ENCODE peak calls at places on chromosomes 6 and 20, in four cellular contexts. N, H, Y and W are unnamed samples.

GRCh38 chr6:46573140-46573539 is 79.5 kb downstream of the CYP39A1 start:
- DNase-seq in N (no peak), H (no peak), Y (no peak), W (no peak)

GRCh38 chr6:147779624-147780023 is 271.1 kb downstream of the SAMD5 start:
- DNase-seq in N (no peak), H (no peak), Y (no peak), W (no peak)

GRCh38 chr6:107153061-107153460 is 37.7 kb upstream of the BEND3 start:
- DNase-seq in N (no peak), H (no peak), Y (no peak), W (no peak)

GRCh38 chr20:33531047-33531877 is 41.4 kb downstream of the CBFA2T2 start:
- DNase-seq in N (no peak), H (no peak), Y (no peak), W (no peak)

GRCh38 chr6:43308101-43308989 is at the start of gene CRIP3:
- DNase-seq in N (peak), H (peak), Y (no peak), W (peak)

GRCh38 chr6:138504764-138505689 is 5.7 kb upstream of the NHSL1 start:
- DNase-seq in N (no peak), H (no peak), Y (no peak), W (no peak)

GRCh38 chr20:33843854-33844253 is 32.7 kb downstream of the CHMP4B start:
- DNase-seq in N (no peak), H (no peak), Y (no peak), W (peak)

GRCh38 chr20:44215125-44215524 is 4.6 kb upstream of the OSER1 start:
- DNase-seq in N (peak), H (peak), Y (peak), W (peak)

GRCh38 chr20:60037120-60037499 is 78.9 kb downstream of the CDH26 start:
- DNase-seq in N (peak), H (no peak), Y (no peak), W (no peak)

GRCh38 chr6:42250509-42250908 is 32.8 kb upstream of the MRPS10 start:
- DNase-seq in N (no peak), H (no peak), Y (no peak), W (no peak)

GRCh38 chr6:96611342-96611964 is 48.5 kb downstream of the FHL5 start:
- DNase-seq in N (no peak), H (no peak), Y (no peak), W (peak)

GRCh38 chr6:116047173-116047933 is 13.3 kb downstream of the FRK start:
- DNase-seq in N (no peak), H (no peak), Y (no peak), W (no peak)

GRCh38 chr6:67361264-67361663 is 1273.8 kb upstream of the ADGRB3 start:
- DNase-seq in N (no peak), H (no peak), Y (no peak), W (no peak)

GRCh38 chr20:38434310-38434741 is 802 bp downstream of the SNHG17 start:
- DNase-seq in N (no peak), H (peak), Y (no peak), W (no peak)

GRCh38 chr6:72140795-72141194 is 254.4 kb downstream of the RIMS1 start:
- DNase-seq in N (no peak), H (no peak), Y (no peak), W (no peak)

GRCh38 chr20:59811681-59812171 is 121.7 kb downstream of the SYCP2 start:
- DNase-seq in N (peak), H (peak), Y (no peak), W (no peak)

GRCh38 chr6:88899569-88900316 is 63.7 kb downstream of the RNGTT start:
- DNase-seq in N (no peak), H (no peak), Y (no peak), W (no peak)
- TF ChIP-seq CTCF in N (peak), H (no peak), Y (peak), W (no peak)

GRCh38 chr6:154341876-154342275 is 14.7 kb downstream of the IPCEF1 start:
- DNase-seq in N (no peak), H (no peak), Y (no peak), W (no peak)

GRCh38 chr6:154345811-154346210 is 10.8 kb downstream of the IPCEF1 start:
- DNase-seq in N (no peak), H (no peak), Y (no peak), W (no peak)

GRCh38 chr6:154347981-154348380 is 8.6 kb downstream of the IPCEF1 start:
- DNase-seq in N (no peak), H (no peak), Y (no peak), W (no peak)

GRCh38 chr6:154341326-154341725 is 15.3 kb downstream of the IPCEF1 start:
- DNase-seq in N (no peak), H (no peak), Y (no peak), W (no peak)

GRCh38 chr6:154343473-154344308 is 12.9 kb downstream of the IPCEF1 start:
- DNase-seq in N (peak), H (peak), Y (no peak), W (no peak)
- TF ChIP-seq CTCF in N (peak), H (peak), Y (peak), W (no peak)

GRCh38 chr6:157954150-157955117 is 27.2 kb upstream of the SYNJ2 start:
- DNase-seq in N (peak), H (no peak), Y (no peak), W (no peak)
- TF ChIP-seq CTCF in N (no peak), H (no peak), Y (no peak), W (no peak)

DNA sequence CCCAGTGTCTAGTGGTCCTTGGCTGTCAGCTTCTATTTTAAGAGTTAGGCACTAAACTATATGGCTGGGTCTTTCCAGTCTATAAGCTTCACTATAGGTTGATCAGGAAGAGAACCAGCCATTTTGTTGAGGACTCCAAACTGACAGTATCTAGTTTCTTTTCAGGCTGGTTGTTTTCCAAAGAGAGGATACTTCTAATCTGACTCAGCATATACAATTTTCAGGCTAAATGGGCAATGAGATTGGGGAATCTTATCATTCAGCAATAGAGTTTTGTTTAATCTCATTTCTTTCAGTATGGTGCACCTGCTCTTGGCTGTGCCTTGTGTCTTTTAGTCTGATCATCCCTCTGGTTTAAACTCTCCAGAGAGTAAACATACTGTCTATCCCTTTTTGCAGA is 20.4 kb upstream of the CTAGE9 start:
- DNase-seq in N (no peak), H (no peak), Y (no peak), W (no peak)
- TF ChIP-seq CTCF in N (no peak), H (no peak), Y (no peak), W (no peak)

GRCh38 chr6:160071805-160072687 is 49.6 kb upstream of the SLC22A1 start:
- DNase-seq in N (no peak), H (no peak), Y (no peak), W (no peak)
- TF ChIP-seq CTCF in N (peak), H (no peak), Y (no peak), W (peak)